ENCODE peak calls at places on chromosomes 11 and 22, in four cellular contexts. Z is GM23248, I is aorta, A is WERI-Rb-1. J is an unnamed sample. For H3K9me3, the result is how much of the 10 kb centered on the place peaks cover.

GRCh38 chr22:43226368-43226979 is 39.5 kb upstream of the TTLL12 start:
- DNase-seq in Z (peak), I (no peak), A (peak), J (no peak)

GRCh38 chr11:105861225-105861624 is 160.8 kb downstream of the MSANTD4 start:
- DNase-seq in Z (no peak), I (no peak), A (no peak), J (no peak)

GRCh38 chr11:27228232-27228631 is 134.8 kb downstream of the CCDC34 start:
- DNase-seq in Z (no peak), I (no peak), A (no peak), J (no peak)

GRCh38 chr11:66639066-66639813 is 737 bp downstream of the RBM4 start:
- DNase-seq in Z (peak), I (peak), A (no peak), J (no peak)

GRCh38 chr11:2855162-2855561 is 30.4 kb downstream of the CDKN1C start:
- DNase-seq in Z (no peak), I (no peak), A (no peak), J (no peak)

GRCh38 chr11:43985386-43985752 is 42.9 kb downstream of the C11orf96 start:
- DNase-seq in Z (no peak), I (no peak), A (no peak), J (no peak)

GRCh38 chr22:38220653-38221386 is 19.0 kb downstream of the MAFF start:
- DNase-seq in Z (no peak), I (no peak), A (no peak), J (no peak)

GRCh38 chr11:132379540-132379939 is 1009.1 kb downstream of the NTM start:
- DNase-seq in Z (no peak), I (no peak), A (no peak), J (no peak)

GRCh38 chr22:21762712-21763581 is 27.4 kb upstream of the YPEL1 start:
- DNase-seq in Z (no peak), I (no peak), A (no peak), J (no peak)

GRCh38 chr11:75388386-75389275 is 10.7 kb upstream of the RPS3 start:
- DNase-seq in Z (peak), I (peak), A (peak), J (peak)

GRCh38 chr22:29716814-29717213 is 3.0 kb upstream of the CABP7 start:
- DNase-seq in Z (peak), I (no peak), A (no peak), J (no peak)

GRCh38 chr22:20312396-20313191 is 7.3 kb downstream of the DGCR6L start:
- DNase-seq in Z (no peak), I (peak), A (no peak), J (peak)

GRCh38 chr22:32204856-32205722 is at the start of gene RFPL2:
- DNase-seq in Z (peak), I (no peak), A (peak), J (no peak)

GRCh38 chr11:14445542-14446530 is 53.8 kb downstream of the COPB1 start:
- DNase-seq in Z (peak), I (no peak), A (no peak), J (no peak)

GRCh38 chr11:118565062-118565461 is 669 bp downstream of the IFT46 start:
- DNase-seq in Z (peak), I (peak), A (no peak), J (no peak)

GRCh38 chr11:6572215-6572614 is 31.2 kb downstream of the RRP8 start:
- DNase-seq in Z (peak), I (no peak), A (no peak), J (no peak)

GRCh38 chr11:100680070-100680469 is 7.0 kb upstream of the ARHGAP42 start:
- DNase-seq in Z (no peak), I (no peak), A (peak), J (no peak)

GRCh38 chr11:57471496-57471895 is 11.2 kb downstream of the RTN4RL2 start:
- DNase-seq in Z (no peak), I (no peak), A (no peak), J (no peak)

GRCh38 chr11:63889344-63889743 is 27.6 kb downstream of the RCOR2 start:
- DNase-seq in Z (no peak), I (no peak), A (no peak), J (no peak)

GRCh38 chr11:44556735-44557409 is 8.6 kb upstream of the CD82 start:
- DNase-seq in Z (peak), I (peak), A (peak), J (peak)

GRCh38 chr22:40635940-40636379 is 559 bp downstream of the MRTFA start:
- DNase-seq in Z (peak), I (no peak), A (no peak), J (peak)

GRCh38 chr11:87398913-87399312 is 361.2 kb downstream of the TMEM135 start:
- DNase-seq in Z (peak), I (no peak), A (no peak), J (peak)

GRCh38 chr22:46084943-46085830 is 65.1 kb upstream of the PPARA start:
- DNase-seq in Z (peak), I (peak), A (no peak), J (peak)

DNA sequence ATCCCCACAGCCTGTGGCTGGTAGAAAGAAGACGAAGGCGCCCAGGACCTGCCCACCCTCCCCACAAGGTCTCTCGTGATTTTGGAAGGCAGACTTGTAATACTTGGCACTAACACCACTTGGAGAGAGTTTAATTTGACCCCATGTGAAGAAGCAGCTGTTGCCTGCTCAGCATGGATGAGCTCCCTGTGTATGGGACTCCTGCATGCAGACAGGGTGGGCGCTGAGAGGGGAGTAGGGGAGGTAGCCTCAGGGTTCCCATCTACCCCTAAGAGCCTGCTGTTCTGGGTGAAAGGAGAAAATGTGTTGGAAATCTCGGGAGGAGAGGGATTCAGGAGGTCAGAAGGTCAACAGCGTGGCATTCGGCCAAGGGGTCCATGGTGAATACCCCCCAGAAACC is 625.9 kb downstream of the TBC1D22A start:
- DNase-seq in Z (no peak), I (no peak), A (no peak), J (no peak)
- H3K9me3 ChIP-seq in Z (under half), I (under half), A (under half), J (under half)

GRCh38 chr11:35058318-35058717 is 80.7 kb upstream of the CD44 start:
- DNase-seq in Z (no peak), I (no peak), A (no peak), J (no peak)
- H3K9me3 ChIP-seq in Z (under half), I (under half), A (under half), J (under half)

GRCh38 chr22:49096476-49096875 is 731.2 kb downstream of the BRD1 start:
- DNase-seq in Z (no peak), I (no peak), A (no peak), J (no peak)

GRCh38 chr22:49094151-49094550 is 733.5 kb downstream of the BRD1 start:
- DNase-seq in Z (no peak), I (no peak), A (no peak), J (no peak)

GRCh38 chr22:49097171-49097925 is 730.3 kb downstream of the BRD1 start:
- DNase-seq in Z (no peak), I (no peak), A (no peak), J (no peak)

GRCh38 chr22:49094858-49095257 is 732.8 kb downstream of the BRD1 start:
- DNase-seq in Z (no peak), I (no peak), A (no peak), J (no peak)

DNA sequence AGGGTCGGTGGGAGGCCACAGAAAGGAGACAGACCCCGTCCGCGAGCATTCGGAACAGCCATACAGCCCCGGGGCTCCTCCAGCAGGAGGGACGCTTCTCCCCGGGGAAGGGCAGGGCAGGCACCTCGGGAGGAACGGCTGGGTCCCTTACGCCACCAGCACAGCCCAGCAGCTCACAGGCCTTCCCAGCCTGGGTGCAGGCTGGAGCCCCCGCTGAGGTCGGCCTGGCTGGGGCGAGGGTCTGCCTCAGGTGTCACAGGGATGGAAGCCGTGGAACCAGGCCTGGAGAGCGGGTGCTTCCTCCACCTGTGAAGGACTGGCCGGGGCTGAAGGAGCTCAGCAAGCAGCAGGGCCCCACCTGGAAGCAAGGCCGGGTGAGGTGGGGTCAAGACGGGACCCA is 732.3 kb downstream of the BRD1 start:
- DNase-seq in Z (no peak), I (no peak), A (no peak), J (no peak)
- H3K9me3 ChIP-seq in Z (under half), I (under half), A (under half), J (under half)

DNA sequence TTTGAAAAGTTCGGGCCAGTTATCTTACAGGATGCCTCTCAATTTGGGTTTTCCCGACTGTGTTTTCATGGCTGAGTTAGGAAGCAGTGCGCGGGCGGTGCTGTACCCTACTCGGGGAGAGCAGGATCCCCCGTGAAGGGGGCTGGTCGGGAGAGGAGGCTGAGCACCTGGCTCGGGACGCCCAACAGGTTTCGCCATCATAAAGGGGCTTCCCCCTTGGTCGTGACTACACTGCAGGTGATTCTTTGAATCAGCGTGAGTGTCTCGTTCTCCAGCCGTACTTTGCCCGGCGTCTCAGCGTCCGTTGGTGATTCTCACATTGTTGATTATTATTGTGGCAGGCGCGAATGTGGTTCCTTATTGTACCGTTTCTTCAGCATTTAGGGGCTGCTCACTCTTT is 46.6 kb downstream of the ST14 start:
- DNase-seq in Z (no peak), I (no peak), A (no peak), J (no peak)
- H3K9me3 ChIP-seq in Z (under half), I (under half), A (under half), J (under half)

GRCh38 chr11:29627541-29627940 is 389.3 kb downstream of the KCNA4 start:
- DNase-seq in Z (no peak), I (no peak), A (no peak), J (no peak)
- H3K9me3 ChIP-seq in Z (under half), I (under half), A (under half), J (under half)

GRCh38 chr22:47401976-47402770 is 639.7 kb downstream of the TBC1D22A start:
- DNase-seq in Z (peak), I (peak), A (no peak), J (no peak)
- H3K9me3 ChIP-seq in Z (under half), I (under half), A (under half), J (under half)

GRCh38 chr22:30970356-30970746 is 1.3 kb downstream of the TUG1 start:
- DNase-seq in Z (peak), I (no peak), A (no peak), J (no peak)

GRCh38 chr22:30968924-30969531 is at the start of gene TUG1:
- DNase-seq in Z (peak), I (peak), A (peak), J (peak)

GRCh38 chr22:30964858-30965257 is 3.7 kb downstream of the MORC2 start:
- DNase-seq in Z (no peak), I (no peak), A (no peak), J (no peak)

GRCh38 chr22:30968015-30968923 is at the start of gene MORC2:
- DNase-seq in Z (no peak), I (no peak), A (peak), J (peak)

DNA sequence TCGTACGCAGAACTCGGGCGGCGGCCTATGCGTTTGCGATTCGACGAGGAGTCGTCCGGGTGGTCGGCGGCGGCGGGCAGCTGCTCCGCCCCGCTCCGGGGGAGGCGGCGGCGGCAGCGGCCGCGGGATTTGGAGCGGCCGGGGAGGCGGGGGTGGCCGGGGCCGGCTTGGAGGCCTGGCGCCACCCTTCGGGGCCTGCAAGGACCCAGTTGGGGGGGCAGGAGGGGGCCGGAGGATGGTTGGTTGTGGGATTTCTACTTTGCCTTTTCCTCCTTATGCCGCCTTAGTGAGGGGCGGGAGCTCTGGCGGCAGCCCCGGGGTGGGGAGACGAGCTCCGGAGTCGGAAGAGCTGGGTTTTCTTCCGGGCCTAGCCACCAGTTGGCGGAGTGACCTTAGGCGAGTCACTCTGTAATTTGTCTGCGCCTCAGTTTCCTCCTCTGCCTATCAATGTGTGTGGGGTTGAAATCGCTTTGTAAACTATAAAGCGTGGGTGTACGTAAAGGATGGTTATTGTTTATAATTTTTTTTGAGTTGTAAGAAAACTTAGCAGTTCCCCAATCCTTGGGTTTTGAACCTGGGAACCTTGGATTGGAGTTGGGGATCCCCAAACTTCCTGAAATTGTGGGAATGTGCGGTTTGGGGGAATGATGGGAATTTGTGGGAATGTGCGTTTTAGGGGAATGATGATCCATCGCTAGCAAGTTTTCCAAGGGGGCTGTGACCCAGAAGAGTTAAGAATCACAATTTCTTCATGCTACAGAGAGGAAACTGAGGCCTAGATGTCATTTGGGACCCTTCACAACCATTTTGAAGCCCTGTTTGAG is 679 bp downstream of the TUG1 start:
- DNase-seq in Z (peak), I (no peak), A (peak), J (no peak)
- H3K9me3 ChIP-seq in Z (under half), I (under half), A (under half), J (under half)

GRCh38 chr22:49971232-49972162 is 10.9 kb downstream of the PIM3 start:
- DNase-seq in Z (peak), I (peak), A (no peak), J (peak)

GRCh38 chr22:49968831-49969661 is 8.5 kb downstream of the PIM3 start:
- DNase-seq in Z (no peak), I (peak), A (peak), J (no peak)

GRCh38 chr22:49968313-49968830 is 7.8 kb downstream of the PIM3 start:
- DNase-seq in Z (no peak), I (no peak), A (no peak), J (no peak)

GRCh38 chr22:49970528-49971231 is 10.1 kb downstream of the PIM3 start:
- DNase-seq in Z (peak), I (peak), A (peak), J (peak)

GRCh38 chr22:49969751-49970527 is 9.4 kb downstream of the PIM3 start:
- DNase-seq in Z (no peak), I (peak), A (no peak), J (no peak)
- H3K9me3 ChIP-seq in Z (under half), I (under half), A (under half), J (under half)

DNA sequence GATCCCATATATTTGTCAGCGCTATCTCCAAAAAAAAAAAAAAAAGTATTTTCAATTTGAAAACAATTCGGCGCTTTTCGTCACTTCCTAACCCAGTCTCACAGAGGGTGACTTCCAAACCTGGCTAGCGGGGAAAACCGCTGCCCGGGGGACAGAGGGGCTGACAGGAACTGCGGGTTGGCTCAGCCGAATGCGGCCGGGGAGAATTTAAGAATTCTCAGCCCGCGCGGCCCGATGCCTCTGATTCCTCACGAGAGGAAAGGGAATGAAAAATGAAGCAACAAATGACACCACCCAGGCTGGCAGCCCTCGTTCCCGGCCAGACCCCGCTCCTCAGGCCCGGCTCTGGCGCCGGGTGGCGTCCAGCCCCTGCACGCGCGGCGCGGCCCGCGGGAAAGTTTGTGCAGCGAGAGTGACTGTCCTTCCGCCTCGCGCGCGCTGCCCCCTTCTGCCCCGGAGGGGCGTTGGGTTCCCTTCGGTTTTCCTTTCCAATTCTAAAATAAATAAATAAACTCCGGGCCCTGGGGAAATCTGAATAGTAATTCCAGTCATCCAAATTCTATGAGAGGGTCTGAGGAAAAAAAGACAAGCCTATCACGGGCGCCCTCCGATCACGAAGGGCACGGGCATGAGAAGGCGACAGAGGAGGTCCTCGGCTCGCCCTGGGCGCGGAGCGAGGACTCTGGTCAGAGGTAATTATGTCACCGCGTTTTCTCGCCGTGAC is 4.8 kb upstream of the PAX6 start:
- DNase-seq in Z (peak), I (no peak), A (no peak), J (no peak)
- H3K9me3 ChIP-seq in Z (under half), I (under half), A (under half), J (under half)

DNA sequence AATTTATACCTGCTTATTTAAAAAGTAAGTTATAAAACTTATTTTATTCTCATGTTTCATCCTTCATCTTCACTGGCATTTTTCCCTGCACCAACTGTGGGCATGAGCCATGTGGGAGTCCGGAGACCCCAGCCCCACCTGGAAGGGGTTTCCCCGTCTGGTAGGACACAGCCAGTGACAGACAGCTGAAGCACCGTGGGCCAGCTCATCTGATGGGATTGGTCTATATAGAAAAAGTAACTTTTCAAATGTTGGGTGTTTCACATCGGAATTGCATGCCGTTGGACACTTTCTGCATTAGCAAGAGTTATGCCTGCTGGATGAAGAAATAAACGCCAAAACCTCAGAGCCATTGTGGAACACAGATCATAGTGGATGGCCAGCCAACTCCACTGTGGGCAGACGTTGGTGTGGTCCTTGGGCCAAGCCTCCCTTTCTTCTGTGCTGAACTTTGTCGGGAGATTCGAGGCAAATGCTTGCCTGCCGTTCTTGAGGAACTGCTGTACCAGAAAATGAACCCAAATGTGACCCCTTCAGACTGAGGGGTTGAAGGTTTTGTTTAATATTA is 1329.3 kb downstream of the TBC1D22A start:
- DNase-seq in Z (no peak), I (no peak), A (no peak), J (no peak)
- H3K9me3 ChIP-seq in Z (under half), I (under half), A (under half), J (under half)